ENCODE peak calls at places on chromosomes 7 and 10, in seven cellular contexts. Z, M, P, Y, Q, E and J are unnamed samples.

GRCh38 chr7:155215576-155216325 is 81.9 kb upstream of the INSIG1 start:
- DNase-seq in Z (no peak), Q (no peak), E (no peak), M (no peak), P (no peak), Y (no peak), J (no peak)

GRCh38 chr10:13651969-13652720 is 65.4 kb downstream of the PRPF18 start:
- DNase-seq in Q (no peak), Y (no peak), E (no peak), P (no peak), Z (no peak), M (no peak), J (no peak)

GRCh38 chr10:117431160-117431559 is 55.9 kb upstream of the PDZD8 start:
- DNase-seq in Q (no peak), E (no peak), Y (no peak), M (no peak), P (no peak), Z (no peak), J (no peak)

GRCh38 chr10:78196964-78197363 is 163.3 kb downstream of the RPS24 start:
- DNase-seq in Z (peak; percentile 54), M (no peak), P (no peak), E (no peak), Q (no peak), Y (no peak), J (no peak)

GRCh38 chr10:132710746-132711617 is 75.0 kb downstream of the NKX6-2 start:
- DNase-seq in P (no peak), M (no peak), Q (peak; percentile 56), Y (peak; percentile 46), E (peak; percentile 7), Z (no peak), J (no peak)

GRCh38 chr10:99598781-99599481 is 21.3 kb downstream of the SLC25A28 start:
- DNase-seq in Y (no peak), Z (no peak), Q (no peak), P (no peak), E (no peak), M (no peak), J (no peak)

GRCh38 chr10:50624154-50624865 is 554 bp upstream of the SGMS1 start:
- DNase-seq in Y (peak; percentile 99), M (peak; percentile 97), P (peak; percentile 95), E (peak; percentile 97), Z (peak; percentile 96), Q (peak; percentile 96), J (peak; percentile 96)

GRCh38 chr7:44415510-44415909 is 74.9 kb downstream of the NUDCD3 start:
- DNase-seq in E (no peak), Q (no peak), Z (peak; percentile 16), P (no peak), Y (no peak), M (no peak), J (no peak)

GRCh38 chr7:88455696-88456095 is 149.0 kb upstream of the STEAP4 start:
- DNase-seq in P (no peak), M (no peak), Q (no peak), Z (peak; percentile 7), Y (no peak), E (no peak), J (no peak)

GRCh38 chr10:48776528-48776927 is 91.9 kb downstream of the WDFY4 start:
- DNase-seq in E (no peak), Y (no peak), P (no peak), M (no peak), Z (no peak), Q (no peak), J (no peak)

GRCh38 chr7:129502708-129503685 is 666 bp downstream of the SMKR1 start:
- DNase-seq in E (no peak), Q (no peak), P (no peak), M (peak; percentile 7), Z (no peak), Y (no peak), J (peak; percentile 52)

GRCh38 chr7:130959743-130960207 is 225.8 kb upstream of the KLF14 start:
- DNase-seq in E (no peak), Y (no peak), Q (no peak), P (no peak), M (no peak), Z (peak; percentile 87), J (no peak)

GRCh38 chr7:63900394-63901203 is 98.0 kb upstream of the ZNF722 start:
- DNase-seq in E (peak; percentile 93), M (peak; percentile 62), P (peak; percentile 97), Y (peak; percentile 92), Z (no peak), Q (peak; percentile 84), J (peak; percentile 75)

GRCh38 chr7:30164567-30164966 is 29.8 kb downstream of the MTURN start:
- DNase-seq in P (no peak), E (no peak), Z (peak; percentile 53), Q (no peak), M (peak; percentile 63), Y (no peak), J (no peak)

GRCh38 chr7:115097175-115097671 is 175.3 kb downstream of the MDFIC start:
- DNase-seq in Q (no peak), M (no peak), E (no peak), P (no peak), Z (peak; percentile 89), Y (no peak), J (no peak)

GRCh38 chr10:75508239-75508813 is 76.9 kb downstream of the LRMDA start:
- DNase-seq in P (no peak), E (no peak), M (no peak), Z (peak; percentile 97), Y (no peak), Q (no peak), J (no peak)

GRCh38 chr10:131848296-131848695 is 52.5 kb upstream of the PPP2R2D start:
- DNase-seq in Y (no peak), M (no peak), Q (peak; percentile 50), E (no peak), P (no peak), Z (no peak), J (no peak)

GRCh38 chr10:110461088-110461487 is 36.6 kb upstream of the DUSP5 start:
- DNase-seq in E (no peak), Z (no peak), Q (peak; percentile 27), P (no peak), M (peak; percentile 88), Y (no peak), J (no peak)

GRCh38 chr10:110459600-110459999 is 38.1 kb upstream of the DUSP5 start:
- DNase-seq in Q (peak; percentile 11), Z (no peak), E (no peak), M (peak; percentile 59), Y (no peak), P (no peak), J (no peak)

GRCh38 chr10:110458583-110458920 is 39.2 kb upstream of the DUSP5 start:
- DNase-seq in M (peak; percentile 45), E (peak; percentile 27), Q (peak; percentile 53), P (no peak), Z (no peak), Y (no peak), J (peak; percentile 71)

GRCh38 chr10:110461530-110461929 is 36.2 kb upstream of the DUSP5 start:
- DNase-seq in E (no peak), P (no peak), M (peak; percentile 25), Y (no peak), Z (no peak), Q (no peak), J (no peak)

DNA sequence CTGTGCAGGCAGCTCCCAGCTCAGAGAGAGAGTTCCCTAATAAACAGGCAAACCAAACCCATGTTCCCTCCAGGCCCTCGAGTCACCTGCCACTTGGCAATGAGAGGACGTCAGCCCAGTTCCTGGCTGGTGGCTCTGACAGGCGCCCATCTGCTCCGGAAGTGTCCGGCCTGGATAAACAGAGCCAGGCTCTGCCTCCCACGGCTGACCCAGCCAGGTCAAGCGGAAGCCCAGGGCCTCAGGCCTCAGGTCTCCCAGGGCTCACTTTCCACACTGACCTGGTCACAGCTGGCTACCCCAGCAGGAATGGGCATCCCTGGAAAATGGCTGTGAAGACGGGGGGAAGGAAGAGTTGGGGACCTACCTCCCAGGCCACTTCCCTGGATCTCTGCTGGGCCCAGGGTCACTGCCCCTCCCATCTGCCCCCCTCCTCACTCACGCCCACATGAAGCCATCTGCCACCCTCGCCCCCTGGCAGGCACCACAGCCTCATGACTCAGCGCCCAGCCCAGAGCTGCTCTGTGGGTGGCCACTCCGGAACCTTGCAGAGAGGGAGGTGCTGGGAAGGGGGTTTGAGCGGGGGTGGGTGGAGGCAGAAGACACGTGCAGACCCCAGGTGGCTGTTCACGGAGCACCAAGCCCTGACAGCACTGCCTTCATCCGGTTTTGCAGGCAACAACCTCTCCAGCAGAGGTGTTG is 37.4 kb upstream of the DUSP5 start:
- DNase-seq in P (peak; percentile 49), Z (peak; percentile 44), Y (no peak), Q (peak; percentile 58), E (peak; percentile 34), M (peak; percentile 95), J (peak; percentile 61)
- H3K4me1 ChIP-seq in P (peaks cover 15% of the 10 kb centered on the region), Z (peaks cover 2% of the 10 kb centered on the region), Y (peaks cover 16% of the 10 kb centered on the region), Q (no peaks in the 10 kb centered on the region), E (peaks cover 36% of the 10 kb centered on the region), M (peaks cover 90% of the 10 kb centered on the region), J (peaks cover 40% of the 10 kb centered on the region)

GRCh38 chr7:156379242-156380070 is 261.1 kb upstream of the RNF32 start:
- DNase-seq in Y (no peak), Z (no peak), Q (no peak), E (no peak), M (no peak), P (peak; percentile 53), J (no peak)
- H3K27ac ChIP-seq in Y (no peak overlapping the region), Z (no peak overlapping the region), Q (no peak overlapping the region), E (no peak overlapping the region), M (no peak overlapping the region), P (peak overlapping the region; percentile 79), J (no peak overlapping the region)

DNA sequence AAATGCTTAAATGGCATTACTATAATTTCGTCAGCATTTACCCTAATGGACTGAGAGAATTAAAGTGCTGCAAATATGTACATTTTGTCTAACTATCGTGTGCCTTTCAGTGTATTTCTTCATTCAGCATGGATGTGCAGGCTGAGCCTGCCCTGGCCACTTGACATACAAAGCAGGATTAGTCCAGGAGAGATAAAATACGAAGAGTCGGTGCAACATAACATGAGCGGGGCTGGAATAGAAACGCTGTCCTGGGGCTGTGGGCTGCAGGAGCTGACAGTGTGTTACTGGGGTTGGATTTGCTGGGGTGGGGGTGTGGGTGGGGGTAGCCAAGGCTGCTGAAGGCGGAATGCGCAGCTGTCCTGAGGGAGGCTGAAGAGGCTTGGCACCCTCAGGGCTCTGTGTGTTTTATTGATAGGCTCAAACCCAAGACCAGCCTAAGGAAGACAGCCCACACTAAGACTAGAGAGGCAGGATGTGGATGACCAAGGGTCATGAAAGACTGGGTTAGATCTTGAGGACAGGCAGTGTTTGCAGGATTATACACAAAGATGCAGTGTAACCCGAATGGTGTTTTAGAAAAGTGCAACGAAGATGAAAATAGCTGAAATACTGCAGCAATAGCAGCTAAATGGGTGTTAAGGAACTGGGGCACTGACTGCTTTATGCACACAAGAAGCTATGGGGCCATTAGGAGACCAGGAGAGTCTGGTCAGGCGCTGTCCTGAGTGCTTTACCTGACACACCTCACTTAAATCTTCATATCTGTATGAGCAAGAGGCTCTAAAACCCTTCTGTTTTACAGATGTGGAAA is 53.1 kb upstream of the KLF6 start:
- DNase-seq in E (no peak), P (no peak), Q (no peak), M (no peak), Y (no peak), Z (no peak), J (no peak)
- TF ChIP-seq CTCF in E (no peak), P (no peak), Q (no peak), M (no peak), Y (no peak), Z (no peak), J (no peak)

DNA sequence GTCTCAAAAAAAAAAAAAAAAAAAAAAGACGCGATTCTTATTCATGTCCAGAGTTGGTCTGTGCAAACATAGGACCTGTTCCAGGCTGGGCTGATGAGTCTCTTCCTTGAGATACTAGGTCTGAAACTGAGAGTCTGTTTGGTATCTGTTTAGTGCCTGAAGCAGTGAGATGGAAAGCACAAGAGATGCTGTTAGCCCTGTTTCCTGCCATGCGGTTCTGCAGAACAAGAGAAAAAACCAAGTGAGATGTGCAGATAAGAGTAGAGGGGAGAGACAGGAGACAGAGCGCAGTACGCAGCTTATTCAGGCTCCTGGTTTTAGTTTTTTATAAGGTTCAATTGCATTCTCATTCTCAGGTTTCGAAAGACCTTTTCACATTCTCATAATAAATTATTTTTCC is 85.8 kb upstream of the PRKCQ start:
- DNase-seq in P (no peak), Y (no peak), Q (no peak), E (no peak), M (peak; percentile 61), Z (no peak), J (no peak)
- H3K4me1 ChIP-seq in P (no peaks in the 10 kb centered on the region), Y (no peaks in the 10 kb centered on the region), Q (no peaks in the 10 kb centered on the region), E (no peaks in the 10 kb centered on the region), M (no peaks in the 10 kb centered on the region), Z (no peaks in the 10 kb centered on the region), J (no peaks in the 10 kb centered on the region)